ENCODE peak calls at places on chromosomes 4 and X, in five cellular contexts. K is tibial artery, L is astrocyte of the spinal cord, R is Peyer's patch, U is thyroid gland. Q is an unnamed sample.

GRCh38 chr4:125389713-125390112 is 75.0 kb downstream of the FAT4 start:
- DNase-seq in K (no peak), L (peak; percentile 93), R (no peak), U (no peak), Q (no peak)

GRCh38 chr4:98481167-98481566 is 177.2 kb downstream of the TSPAN5 start:
- DNase-seq in K (no peak), L (no peak), R (no peak), U (peak; percentile 75), Q (no peak)

GRCh38 chrX:68829594-68830485 is 1.0 kb downstream of the EFNB1 start:
- DNase-seq in K (no peak), L (peak; percentile 29), R (peak; percentile 14), U (peak; percentile 35), Q (no peak)

GRCh38 chrX:13226214-13226613 is 93.6 kb downstream of the ATXN3L start:
- DNase-seq in K (no peak), L (no peak), R (no peak), U (no peak), Q (no peak)

GRCh38 chrX:53440631-53441517 is 6.7 kb upstream of the HSD17B10 start:
- DNase-seq in K (peak; percentile 78), L (peak; percentile 58), R (peak; percentile 27), U (peak; percentile 24), Q (peak; percentile 53)

GRCh38 chrX:40573763-40574162 is 7.0 kb upstream of the ATP6AP2 start:
- DNase-seq in K (no peak), L (no peak), R (no peak), U (no peak), Q (no peak)

GRCh38 chr4:121698119-121698732 is 1.4 kb upstream of the ANXA5 start:
- DNase-seq in K (no peak), L (no peak), R (no peak), U (no peak), Q (no peak)

GRCh38 chr4:13844740-13845139 is 217.2 kb upstream of the BOD1L1 start:
- DNase-seq in K (no peak), L (no peak), R (no peak), U (no peak), Q (no peak)

GRCh38 chr4:116023049-116023448 is 909.6 kb upstream of the NDST4 start:
- DNase-seq in K (no peak), L (no peak), R (no peak), U (no peak), Q (no peak)

GRCh38 chr4:188779586-188779985 is 640.3 kb downstream of the TRIML1 start:
- DNase-seq in K (no peak), L (no peak), R (no peak), U (no peak), Q (no peak)

GRCh38 chrX:55041514-55041913 is 10.7 kb upstream of the ALAS2 start:
- DNase-seq in K (no peak), L (no peak), R (no peak), U (no peak), Q (no peak)

GRCh38 chr4:113682730-113683129 is 78.8 kb downstream of the CAMK2D start:
- DNase-seq in K (no peak), L (peak; percentile 74), R (no peak), U (no peak), Q (no peak)

GRCh38 chr4:138204507-138204906 is 37.6 kb downstream of the SLC7A11 start:
- DNase-seq in K (no peak), L (no peak), R (no peak), U (no peak), Q (no peak)

GRCh38 chr4:6824772-6825402 is 42.4 kb downstream of the KIAA0232 start:
- DNase-seq in K (no peak), L (no peak), R (no peak), U (no peak), Q (no peak)

GRCh38 chr4:156968479-156968984 is 3.1 kb downstream of the PDGFC start:
- DNase-seq in K (peak; percentile 73), L (peak; percentile 90), R (peak; percentile 17), U (peak; percentile 75), Q (peak; percentile 76)

GRCh38 chr4:7892212-7893019 is 47.2 kb downstream of the AFAP1 start:
- DNase-seq in K (no peak), L (peak; percentile 97), R (no peak), U (no peak), Q (no peak)

GRCh38 chr4:125155251-125155650 is 159.5 kb upstream of the FAT4 start:
- DNase-seq in K (no peak), L (no peak), R (no peak), U (no peak), Q (no peak)

GRCh38 chr4:26248647-26249046 is 72.2 kb upstream of the RBPJ start:
- DNase-seq in K (no peak), L (peak; percentile 81), R (no peak), U (no peak), Q (no peak)

GRCh38 chr4:76581276-76581675 is 146.2 kb downstream of the SHROOM3 start:
- DNase-seq in K (no peak), L (no peak), R (no peak), U (no peak), Q (no peak)

GRCh38 chr4:39706829-39707511 is 9.0 kb downstream of the UBE2K start:
- DNase-seq in K (no peak), L (no peak), R (no peak), U (no peak), Q (no peak)

GRCh38 chrX:134470013-134470412 is 10.0 kb downstream of the HPRT1 start:
- DNase-seq in K (no peak), L (no peak), R (no peak), U (no peak), Q (no peak)

GRCh38 chr4:42151568-42152506 is 618 bp downstream of the BEND4 start:
- DNase-seq in K (no peak), L (no peak), R (peak; percentile 82), U (peak; percentile 9), Q (peak; percentile 30)

GRCh38 chrX:110407910-110408545 is 49.4 kb downstream of the RTL9 start:
- DNase-seq in K (no peak), L (peak; percentile 53), R (peak; percentile 24), U (peak; percentile 9), Q (no peak)

GRCh38 chrX:1521459-1521956 is 15.5 kb downstream of the P2RY8 start:
- DNase-seq in K (no peak), L (no peak), R (peak; percentile 90), U (no peak), Q (no peak)

GRCh38 chr4:59553739-59554126 is 1646.4 kb upstream of the ADGRL3 start:
- DNase-seq in K (no peak), L (peak; percentile 67), R (no peak), U (no peak), Q (no peak)

GRCh38 chr4:186039697-186040096 is 29.3 kb upstream of the TLR3 start:
- DNase-seq in K (no peak), L (no peak), R (no peak), U (peak; percentile 76), Q (no peak)

GRCh38 chr4:185190001-185190856 is 13.6 kb downstream of the CFAP97 start:
- DNase-seq in K (no peak), L (no peak), R (no peak), U (no peak), Q (no peak)

GRCh38 chr4:5747746-5748365 is 36.9 kb downstream of the EVC start:
- DNase-seq in K (peak; percentile 55), L (peak; percentile 96), R (no peak), U (peak; percentile 44), Q (no peak)

GRCh38 chrX:129717902-129718301 is 20.9 kb upstream of the XPNPEP2 start:
- DNase-seq in K (peak; percentile 57), L (peak; percentile 68), R (no peak), U (no peak), Q (no peak)

GRCh38 chrX:106585478-106585877 is 26.3 kb upstream of the RADX start:
- DNase-seq in K (no peak), L (no peak), R (no peak), U (no peak), Q (peak; percentile 29)

GRCh38 chr4:123599920-123600394 is 203.4 kb downstream of the SPRY1 start:
- DNase-seq in K (peak; percentile 56), L (peak; percentile 41), R (peak; percentile 87), U (peak; percentile 62), Q (peak; percentile 62)

DNA sequence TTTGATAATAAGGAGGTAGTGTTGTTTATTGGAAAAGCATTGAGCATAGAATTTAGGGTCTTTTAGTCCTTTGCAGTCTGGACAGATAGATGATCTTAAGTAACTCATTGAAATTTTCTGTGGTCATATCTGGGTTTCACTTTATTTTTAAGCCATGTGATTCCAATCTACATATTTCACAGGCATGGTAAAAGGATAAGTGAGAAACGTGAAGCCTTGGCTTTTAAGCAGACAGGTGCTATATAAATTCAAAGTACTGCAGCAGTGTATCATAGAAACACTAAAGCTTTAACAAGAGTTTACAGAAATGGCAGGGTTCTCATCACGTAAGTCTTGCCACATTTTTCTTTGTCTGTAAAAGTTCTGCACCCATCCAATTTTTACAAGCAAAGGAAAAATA is 4.9 kb downstream of the PLS3 start:
- DNase-seq in K (no peak), L (no peak), R (no peak), U (no peak), Q (no peak)
- H3K4me3 ChIP-seq in K (peak overlapping the region; percentile 78), L (no peak overlapping the region), R (no peak overlapping the region), U (no peak overlapping the region), Q (no peak overlapping the region)

DNA sequence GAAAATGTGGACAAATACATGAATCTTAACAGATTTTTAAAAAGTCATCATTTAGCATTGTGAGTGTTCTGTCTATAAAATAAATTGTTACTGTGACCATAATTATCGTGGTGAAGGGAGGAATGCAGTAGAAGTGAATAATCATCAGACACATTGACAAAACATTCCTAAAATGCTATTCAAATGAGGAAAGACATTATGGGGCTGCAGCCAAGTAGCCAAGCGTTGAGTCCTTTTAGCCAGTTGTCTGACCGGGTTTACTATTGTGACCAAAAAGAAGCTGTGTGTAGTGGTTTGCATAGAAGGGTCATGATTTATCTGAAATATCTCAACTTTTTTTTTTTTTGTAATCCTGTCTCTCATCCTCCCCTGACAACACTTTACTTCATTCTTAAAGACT is 19.5 kb downstream of the WWC2 start:
- DNase-seq in K (no peak), L (peak; percentile 86), R (no peak), U (peak; percentile 46), Q (no peak)
- H3K4me3 ChIP-seq in K (no peak overlapping the region), L (no peak overlapping the region), R (no peak overlapping the region), U (no peak overlapping the region), Q (no peak overlapping the region)

DNA sequence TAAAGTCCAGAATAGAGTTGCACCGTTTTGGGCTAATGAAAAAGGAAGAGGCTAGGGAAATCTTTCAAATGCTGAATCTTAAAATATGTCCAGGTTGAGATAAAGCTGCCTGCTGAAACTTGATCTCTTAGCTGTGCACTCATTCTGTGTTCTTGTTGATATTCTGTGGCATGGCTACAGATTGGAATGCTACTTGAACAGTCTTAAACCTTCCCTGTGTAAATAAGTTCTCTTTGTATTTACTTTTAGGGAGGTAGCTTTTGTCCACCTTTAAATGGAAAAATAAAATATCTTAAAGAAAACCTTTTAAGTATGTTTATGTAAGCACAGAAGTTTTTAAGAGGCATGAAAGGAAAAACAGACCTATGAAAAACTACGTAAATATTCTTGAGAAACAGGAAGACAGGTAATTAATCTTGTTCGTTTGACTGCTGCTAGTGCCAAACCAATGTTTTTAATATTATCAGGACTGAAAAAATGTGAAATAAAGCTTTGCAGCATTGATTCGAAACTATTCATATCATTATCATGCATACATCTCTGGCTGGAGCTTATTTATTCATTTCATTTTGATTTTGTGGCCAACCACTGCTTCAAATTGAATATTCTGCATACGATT is 17.9 kb downstream of the HSD17B13 start:
- DNase-seq in K (no peak), L (peak; percentile 32), R (no peak), U (no peak), Q (no peak)
- H3K4me3 ChIP-seq in K (no peak overlapping the region), L (no peak overlapping the region), R (no peak overlapping the region), U (no peak overlapping the region), Q (no peak overlapping the region)

DNA sequence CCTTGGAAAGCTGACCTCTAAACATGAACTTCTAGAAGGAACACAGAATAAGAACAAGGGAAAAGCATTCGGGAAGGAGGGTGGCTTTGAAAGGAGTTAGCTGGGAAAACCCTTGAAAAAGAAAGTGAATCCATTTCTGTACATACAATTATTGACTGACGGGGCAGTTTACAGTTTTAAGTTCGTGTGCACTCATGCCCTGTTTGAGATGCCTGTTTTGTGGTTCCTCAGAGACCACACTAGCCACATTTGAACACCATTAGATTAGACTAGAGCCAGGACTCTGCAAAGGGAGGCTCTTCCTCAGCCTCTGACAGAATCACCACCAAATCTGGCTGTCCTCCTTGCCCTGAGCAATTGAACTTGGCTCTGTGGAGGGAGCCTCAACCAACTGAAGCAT is 158.3 kb downstream of the PALLD start:
- DNase-seq in K (no peak), L (no peak), R (no peak), U (no peak), Q (no peak)
- H3K4me3 ChIP-seq in K (no peak overlapping the region), L (no peak overlapping the region), R (peak overlapping the region; percentile 34), U (no peak overlapping the region), Q (no peak overlapping the region)